ENCODE peak calls at places on chromosomes 6 and 20, in five cellular contexts. S is body of pancreas; B is CD8-positive, alpha-beta T cell; L is psoas muscle; F is mammary epithelial cell. P is an unnamed sample.

GRCh38 chr6:102812242-102812641 is 1418.7 kb downstream of the GRIK2 start:
- DNase-seq in F (peak; percentile 0), L (no peak), S (no peak), B (no peak), P (no peak)

GRCh38 chr20:3430376-3431069 is 23.1 kb upstream of the DNAAF9 start:
- DNase-seq in B (no peak), S (no peak), L (no peak), F (no peak), P (no peak)

GRCh38 chr20:44924526-44924925 is 14.7 kb downstream of the PABPC1L start:
- DNase-seq in S (no peak), F (no peak), B (no peak), L (no peak), P (no peak)

GRCh38 chr20:50237349-50237748 is 46.7 kb downstream of the CEBPB start:
- DNase-seq in S (no peak), F (peak; percentile 88), B (no peak), L (peak; percentile 9), P (no peak)

GRCh38 chr6:79157961-79158644 is 76.4 kb downstream of the HMGN3 start:
- DNase-seq in L (no peak), B (no peak), S (no peak), F (no peak), P (no peak)

GRCh38 chr6:159279790-159280277 is 110.6 kb downstream of the FNDC1 start:
- DNase-seq in B (no peak), L (no peak), F (peak; percentile 85), S (no peak), P (peak; percentile 47)

GRCh38 chr6:155352812-155353211 is 38.5 kb upstream of the TFB1M start:
- DNase-seq in S (no peak), B (no peak), F (peak; percentile 52), L (no peak), P (peak; percentile 52)

GRCh38 chr6:97000138-97000537 is 75.6 kb downstream of the KLHL32 start:
- DNase-seq in B (no peak), S (no peak), L (no peak), F (no peak), P (no peak)

GRCh38 chr20:47438464-47439381 is 63.0 kb upstream of the NCOA3 start:
- DNase-seq in S (no peak), L (no peak), B (no peak), F (peak; percentile 52), P (no peak)

GRCh38 chr6:36280467-36280866 is 10.6 kb downstream of the PNPLA1 start:
- DNase-seq in L (no peak), S (no peak), F (no peak), B (no peak), P (no peak)

GRCh38 chr6:161302949-161303348 is 29.1 kb upstream of the AGPAT4 start:
- DNase-seq in S (no peak), B (no peak), F (no peak), L (no peak), P (no peak)

GRCh38 chr20:56964886-56965285 is 301.6 kb downstream of the BMP7 start:
- DNase-seq in S (no peak), F (no peak), L (no peak), B (no peak), P (no peak)

GRCh38 chr20:4344660-4345059 is 329.3 kb upstream of the RNF24 start:
- DNase-seq in S (no peak), L (no peak), F (no peak), B (no peak), P (no peak)

GRCh38 chr6:156543431-156543830 is 233.7 kb upstream of the ARID1B start:
- DNase-seq in S (no peak), L (no peak), F (no peak), B (no peak), P (no peak)

GRCh38 chr20:24934716-24935115 is 14.4 kb upstream of the CST7 start:
- DNase-seq in S (no peak), L (no peak), F (no peak), B (no peak), P (no peak)

GRCh38 chr20:51255417-51255816 is 232.5 kb upstream of the KCNG1 start:
- DNase-seq in F (no peak), L (no peak), B (no peak), S (no peak), P (no peak)

GRCh38 chr20:59342017-59342957 is 41.9 kb downstream of the EDN3 start:
- DNase-seq in L (no peak), F (no peak), B (no peak), S (no peak), P (no peak)

GRCh38 chr20:49526056-49526455 is 41.9 kb downstream of the PTGIS start:
- DNase-seq in B (no peak), L (no peak), S (no peak), F (no peak), P (no peak)

GRCh38 chr6:149545258-149545753 is 537 bp downstream of the PPIL4 start:
- DNase-seq in L (peak; percentile 57), B (peak; percentile 61), F (no peak), S (peak; percentile 35), P (peak; percentile 75)

GRCh38 chr6:29667158-29667557 is 10.3 kb downstream of the MOG start:
- DNase-seq in L (no peak), S (no peak), B (no peak), F (no peak), P (no peak)

GRCh38 chr6:6684365-6684833 is 95.9 kb downstream of the LY86 start:
- DNase-seq in F (no peak), B (no peak), S (no peak), L (no peak), P (no peak)

GRCh38 chr6:52106994-52107393 is 19.6 kb upstream of the PKHD1 start:
- DNase-seq in S (no peak), F (no peak), B (no peak), L (no peak), P (no peak)

GRCh38 chr20:50655325-50655880 is 35.9 kb downstream of the RIPOR3 start:
- DNase-seq in F (no peak), L (peak; percentile 79), S (no peak), B (no peak), P (no peak)

GRCh38 chr6:40922281-40922680 is 116.7 kb downstream of the UNC5CL start:
- DNase-seq in F (peak; percentile 42), S (no peak), B (no peak), L (no peak), P (no peak)

GRCh38 chr6:40545954-40546353 is 41.2 kb downstream of the LRFN2 start:
- DNase-seq in F (no peak), S (no peak), B (no peak), L (no peak), P (no peak)

GRCh38 chr6:149458196-149458595 is 26.6 kb downstream of the ZC3H12D start:
- DNase-seq in S (no peak), F (no peak), B (no peak), L (peak; percentile 4), P (no peak)

GRCh38 chr6:37783025-37783825 is 36.3 kb upstream of the ZFAND3 start:
- DNase-seq in B (no peak), L (peak; percentile 55), S (no peak), F (no peak), P (no peak)

GRCh38 chr6:166624275-166624674 is 2.8 kb downstream of the RPS6KA2 start:
- DNase-seq in F (peak; percentile 28), L (no peak), B (no peak), S (peak; percentile 56), P (no peak)

GRCh38 chr20:31824554-31825313 is 5.6 kb downstream of the MYLK2 start:
- DNase-seq in B (no peak), F (no peak), L (peak; percentile 33), S (no peak), P (no peak)

GRCh38 chr6:159168536-159169192 is 536 bp upstream of the FNDC1 start:
- DNase-seq in S (peak; percentile 32), B (no peak), F (no peak), L (peak; percentile 60), P (peak; percentile 23)

GRCh38 chr6:7261030-7261841 is 51.8 kb downstream of the SSR1 start:
- DNase-seq in B (peak; percentile 21), S (peak; percentile 89), F (peak; percentile 93), L (peak; percentile 89), P (peak; percentile 78)

GRCh38 chr20:47031028-47031427 is 136.4 kb downstream of the EYA2 start:
- DNase-seq in S (no peak), L (no peak), B (no peak), F (no peak), P (no peak)

GRCh38 chr6:165231581-165232276 is 77.7 kb downstream of the C6orf118 start:
- DNase-seq in S (no peak), B (no peak), F (peak; percentile 0), L (no peak), P (peak; percentile 6)

GRCh38 chr20:62101078-62101477 is 21.2 kb upstream of the LSM14B start:
- DNase-seq in F (no peak), B (no peak), S (no peak), L (no peak), P (no peak)
- H3K27me3 ChIP-seq in F (no peaks in the 10 kb centered on the region), B (no peaks in the 10 kb centered on the region), S (no peaks in the 10 kb centered on the region), L (peaks cover 7% of the 10 kb centered on the region), P (no peaks in the 10 kb centered on the region)

GRCh38 chr6:93417421-93417996 is 1.9 kb downstream of the EPHA7 start:
- DNase-seq in S (no peak), L (no peak), F (no peak), B (no peak), P (peak; percentile 17)
- H3K4me3 ChIP-seq in S (no peak overlapping the region), L (peak overlapping the region; percentile 67), F (no peak overlapping the region), B (no peak overlapping the region), P (peak overlapping the region; percentile 61)

DNA sequence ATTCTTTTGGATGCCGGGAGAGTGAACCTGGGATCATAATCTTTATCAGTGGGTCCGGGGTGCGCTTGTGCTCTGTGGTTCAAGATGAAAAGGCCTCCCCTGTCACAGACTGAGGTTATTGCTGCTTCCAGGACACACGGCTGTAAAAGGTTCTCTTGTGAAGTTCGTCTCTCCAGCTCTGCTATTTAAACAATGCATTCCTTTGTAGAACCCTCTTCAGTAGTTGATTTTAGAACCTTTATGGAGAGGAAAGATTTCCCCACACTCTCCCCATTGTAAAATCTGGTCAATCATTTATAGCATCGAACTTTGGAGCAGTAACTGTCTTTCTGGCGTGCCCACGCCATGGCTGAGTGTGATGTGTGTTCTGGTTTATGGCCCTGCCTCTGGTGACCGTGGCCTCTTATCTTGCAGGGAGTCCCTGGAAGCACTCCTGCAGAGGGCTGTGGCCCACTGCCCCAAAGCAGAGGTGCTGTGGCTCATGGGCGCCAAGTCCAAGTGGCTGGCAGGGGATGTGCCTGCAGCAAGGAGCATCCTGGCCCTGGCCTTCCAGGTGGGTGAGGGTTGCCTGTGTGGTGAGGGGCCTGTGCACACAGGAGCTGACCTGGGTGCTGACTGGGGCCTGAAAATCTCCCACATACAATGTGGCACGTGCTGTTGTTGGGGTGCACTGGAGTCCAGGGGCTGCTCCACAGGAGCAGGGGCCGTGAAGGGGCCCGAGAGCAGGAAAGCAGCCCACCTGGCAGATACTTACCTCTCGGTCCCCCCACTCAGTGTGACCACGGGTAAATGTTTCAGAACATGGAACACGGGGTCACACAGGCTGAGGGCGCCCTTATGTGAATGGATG is 11.6 kb upstream of the C20orf204 start:
- DNase-seq in L (no peak), S (no peak), F (no peak), B (no peak), P (no peak)
- TF ChIP-seq CTCF in L (no peak), S (no peak), F (no peak), B (no peak), P (no peak)

GRCh38 chr6:70299456-70299855 is 3.4 kb downstream of the COL9A1 start:
- DNase-seq in F (peak; percentile 8), B (no peak), S (no peak), L (no peak), P (peak; percentile 38)

GRCh38 chr6:70307008-70307407 is 4.1 kb upstream of the COL9A1 start:
- DNase-seq in L (no peak), F (no peak), B (no peak), S (no peak), P (no peak)

GRCh38 chr6:70304611-70305010 is 1.7 kb upstream of the COL9A1 start:
- DNase-seq in F (no peak), S (no peak), L (no peak), B (no peak), P (no peak)

GRCh38 chr6:70298070-70298469 is 4.8 kb downstream of the COL9A1 start:
- DNase-seq in B (no peak), F (no peak), S (no peak), L (no peak), P (no peak)

GRCh38 chr6:70303034-70303525 is at the start of gene COL9A1:
- DNase-seq in L (no peak), B (no peak), S (no peak), F (no peak), P (no peak)
- H3K27me3 ChIP-seq in L (no peaks in the 10 kb centered on the region), B (no peaks in the 10 kb centered on the region), S (no peaks in the 10 kb centered on the region), F (peaks cover 46% of the 10 kb centered on the region), P (peaks cover 25% of the 10 kb centered on the region)